ENCODE peak calls at places on chromosomes 3 and 15, in eight cellular contexts. D, O, M, P, A, H, W and R are unnamed samples.

GRCh38 chr15:66700802-66701421 is 1.1 kb upstream of the SMAD6 start:
- DNase-seq in D (peak), O (peak), M (peak), P (peak), A (peak), H (peak), W (peak), R (no peak)

GRCh38 chr15:34437687-34438086 is at the start of gene GOLGA8A:
- DNase-seq in D (peak), O (peak), M (peak), P (peak), A (peak), H (peak), W (peak), R (peak)

GRCh38 chr3:143199998-143200909 is 80.7 kb downstream of the CHST2 start:
- DNase-seq in D (no peak), O (no peak), M (no peak), P (no peak), A (no peak), H (no peak), W (no peak), R (no peak)

GRCh38 chr15:58501636-58502178 is 69.9 kb downstream of the LIPC start:
- DNase-seq in D (no peak), O (no peak), M (no peak), P (no peak), A (no peak), H (no peak), W (no peak), R (no peak)

GRCh38 chr3:130787422-130788068 is 40.9 kb upstream of the PIK3R4 start:
- DNase-seq in D (no peak), O (no peak), M (no peak), P (no peak), A (no peak), H (no peak), W (no peak), R (no peak)

GRCh38 chr3:18223591-18224338 is 201.4 kb downstream of the SATB1 start:
- DNase-seq in D (no peak), O (no peak), M (no peak), P (no peak), A (no peak), H (peak), W (no peak), R (no peak)

GRCh38 chr15:63892794-63893441 is 59.2 kb upstream of the HERC1 start:
- DNase-seq in D (no peak), O (no peak), M (no peak), P (no peak), A (peak), H (peak), W (no peak), R (no peak)

GRCh38 chr3:13092621-13093339 is 19.6 kb upstream of the IQSEC1 start:
- DNase-seq in D (no peak), O (no peak), M (no peak), P (no peak), A (peak), H (no peak), W (no peak), R (no peak)

GRCh38 chr15:40226739-40227138 is 12.1 kb upstream of the PAK6 start:
- DNase-seq in D (no peak), O (no peak), M (no peak), P (no peak), A (no peak), H (no peak), W (no peak), R (no peak)

GRCh38 chr15:42688301-42688700 is 48.6 kb downstream of the CDAN1 start:
- DNase-seq in D (no peak), O (no peak), M (no peak), P (no peak), A (no peak), H (no peak), W (no peak), R (no peak)

GRCh38 chr15:99987701-99988100 is 254.5 kb upstream of the LYSMD4 start:
- DNase-seq in D (no peak), O (no peak), M (no peak), P (no peak), A (no peak), H (no peak), W (no peak), R (no peak)

GRCh38 chr3:15768421-15769255 is 29.1 kb downstream of the ANKRD28 start:
- DNase-seq in D (no peak), O (peak), M (peak), P (no peak), A (no peak), H (peak), W (no peak), R (peak)

GRCh38 chr15:99416191-99417188 is 149.3 kb upstream of the MEF2A start:
- DNase-seq in D (no peak), O (no peak), M (no peak), P (no peak), A (peak), H (no peak), W (no peak), R (no peak)

GRCh38 chr15:67201136-67201535 is 53.3 kb downstream of the AAGAB start:
- DNase-seq in D (no peak), O (no peak), M (no peak), P (no peak), A (no peak), H (no peak), W (no peak), R (no peak)

GRCh38 chr3:167487556-167487955 is 13.7 kb upstream of the SERPINI2 start:
- DNase-seq in D (no peak), O (no peak), M (no peak), P (no peak), A (no peak), H (no peak), W (no peak), R (no peak)

GRCh38 chr3:4979401-4980228 is at the start of gene BHLHE40:
- DNase-seq in D (no peak), O (peak), M (no peak), P (peak), A (no peak), H (no peak), W (peak), R (no peak)

GRCh38 chr3:117278424-117279190 is 569.0 kb downstream of the TUSC7 start:
- DNase-seq in D (no peak), O (peak), M (peak), P (no peak), A (peak), H (no peak), W (no peak), R (no peak)

GRCh38 chr3:187017511-187018230 is 87.3 kb downstream of the ST6GAL1 start:
- DNase-seq in D (no peak), O (peak), M (no peak), P (no peak), A (no peak), H (no peak), W (no peak), R (no peak)

GRCh38 chr3:168951884-168952283 is 711.6 kb downstream of the MECOM start:
- DNase-seq in D (no peak), O (no peak), M (no peak), P (peak), A (no peak), H (no peak), W (no peak), R (no peak)

GRCh38 chr15:100987143-100987542 is 68.0 kb downstream of the LRRK1 start:
- DNase-seq in D (no peak), O (no peak), M (no peak), P (no peak), A (no peak), H (no peak), W (no peak), R (no peak)

GRCh38 chr3:31542246-31542645 is 9.5 kb downstream of the STT3B start:
- DNase-seq in D (no peak), O (no peak), M (no peak), P (no peak), A (no peak), H (no peak), W (no peak), R (no peak)

GRCh38 chr3:44958406-44958805 is 17.6 kb downstream of the ZDHHC3 start:
- DNase-seq in D (no peak), O (no peak), M (no peak), P (no peak), A (no peak), H (no peak), W (no peak), R (no peak)

GRCh38 chr3:17398959-17399551 is 343.4 kb downstream of the TBC1D5 start:
- DNase-seq in D (no peak), O (no peak), M (no peak), P (no peak), A (no peak), H (no peak), W (no peak), R (no peak)

GRCh38 chr3:12465826-12466225 is 18.5 kb upstream of the TSEN2 start:
- DNase-seq in D (no peak), O (no peak), M (no peak), P (no peak), A (no peak), H (no peak), W (no peak), R (no peak)

GRCh38 chr3:52754373-52754772 is 16.4 kb downstream of the NEK4 start:
- DNase-seq in D (no peak), O (no peak), M (no peak), P (no peak), A (no peak), H (no peak), W (no peak), R (no peak)

GRCh38 chr3:52752045-52752660 is 18.6 kb downstream of the NEK4 start:
- DNase-seq in D (no peak), O (no peak), M (no peak), P (no peak), A (no peak), H (no peak), W (no peak), R (no peak)
- H3K27ac ChIP-seq in D (no peak), O (no peak), M (no peak), P (no peak), A (no peak), H (no peak), W (no peak), R (no peak)

GRCh38 chr3:66555214-66555844 is 54.5 kb upstream of the LRIG1 start:
- DNase-seq in D (no peak), O (no peak), M (no peak), P (no peak), A (no peak), H (no peak), W (no peak), R (no peak)
- TF ChIP-seq POLR2AphosphoS5 in D (no peak), O (no peak), M (no peak), P (no peak), A (no peak), H (no peak), W (no peak), R (no peak)

DNA sequence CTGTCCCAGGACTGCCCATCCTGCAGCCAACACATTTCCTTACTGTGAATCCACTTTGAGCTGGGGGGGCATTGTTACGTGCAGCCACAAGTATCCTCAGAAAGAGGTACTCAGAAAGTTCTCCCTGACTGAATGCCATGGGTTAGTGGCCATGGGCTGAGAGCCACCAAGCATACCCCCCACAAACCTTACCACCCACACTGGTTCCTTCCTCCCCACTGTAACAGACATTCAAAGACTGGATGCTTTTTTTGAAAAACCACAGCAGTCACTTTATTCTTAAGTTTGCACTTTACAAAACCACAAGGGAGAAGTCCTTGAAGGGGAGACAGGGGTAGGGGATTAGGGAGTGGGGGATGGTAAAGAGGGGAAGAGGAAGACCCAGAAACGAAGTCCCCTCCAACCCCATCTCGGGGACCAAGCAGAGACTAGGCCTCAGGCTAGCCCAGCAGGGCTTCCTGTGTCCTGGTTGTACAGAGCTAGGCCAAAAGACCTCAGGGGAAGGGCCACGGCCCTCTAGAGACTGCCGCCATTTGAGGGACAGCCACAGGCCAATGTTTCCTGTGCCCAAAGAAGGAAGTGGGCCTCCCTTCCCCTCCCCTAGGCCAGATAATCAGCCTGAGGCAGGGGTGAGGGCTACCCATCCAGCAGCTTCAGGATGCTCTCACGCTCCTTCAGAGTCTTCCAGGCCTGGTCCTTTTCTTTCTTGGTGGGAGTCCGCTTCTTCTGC is 10.1 kb upstream of the CAMK1 start:
- DNase-seq in D (no peak), O (no peak), M (no peak), P (no peak), A (no peak), H (peak), W (no peak), R (peak)
- H3K27ac ChIP-seq in D (no peak), O (no peak), M (no peak), P (no peak), A (peak), H (peak), W (peak), R (no peak)

GRCh38 chr15:65431731-65432130 is 9.0 kb upstream of the IGDCC4 start:
- DNase-seq in D (no peak), O (no peak), M (no peak), P (no peak), A (no peak), H (no peak), W (no peak), R (no peak)
- TF ChIP-seq POLR2AphosphoS5 in D (no peak), O (no peak), M (no peak), P (no peak), A (no peak), H (no peak), W (no peak), R (no peak)

DNA sequence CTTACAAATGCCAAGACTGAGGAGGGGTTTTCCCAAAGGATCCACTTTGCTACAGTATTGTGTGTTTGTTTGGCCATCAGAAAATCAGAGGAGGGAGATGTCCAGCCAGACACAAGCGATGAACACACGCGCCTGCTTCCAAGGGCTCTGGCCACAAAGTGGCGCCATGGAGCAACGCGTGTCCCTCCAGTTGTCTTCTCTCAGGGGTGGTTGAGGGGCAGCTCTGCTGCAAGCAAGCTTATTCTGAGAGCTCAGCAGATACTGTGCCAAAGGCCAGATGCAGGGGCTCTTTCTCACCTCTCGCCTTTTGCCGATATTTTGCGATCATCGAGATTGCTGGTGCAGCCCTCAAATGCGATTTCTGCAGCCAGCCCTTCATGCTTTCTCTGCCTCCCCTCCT is 88.9 kb upstream of the OSBPL11 start:
- DNase-seq in D (peak), O (peak), M (peak), P (peak), A (peak), H (no peak), W (no peak), R (no peak)
- H3K27ac ChIP-seq in D (no peak), O (no peak), M (no peak), P (no peak), A (no peak), H (no peak), W (no peak), R (no peak)

GRCh38 chr15:85412956-85413854 is 32.8 kb downstream of the AKAP13 start:
- DNase-seq in D (peak), O (peak), M (peak), P (no peak), A (peak), H (peak), W (no peak), R (no peak)
- TF ChIP-seq POLR2AphosphoS5 in D (no peak), O (peak), M (peak), P (no peak), A (peak), H (no peak), W (no peak), R (no peak)

GRCh38 chr15:59678171-59678570 is 10.9 kb downstream of the BNIP2 start:
- DNase-seq in D (no peak), O (no peak), M (no peak), P (no peak), A (no peak), H (no peak), W (no peak), R (no peak)

GRCh38 chr15:59678620-59679019 is 10.5 kb downstream of the BNIP2 start:
- DNase-seq in D (no peak), O (peak), M (no peak), P (no peak), A (no peak), H (no peak), W (no peak), R (no peak)

GRCh38 chr15:59680346-59680745 is 8.8 kb downstream of the BNIP2 start:
- DNase-seq in D (no peak), O (no peak), M (no peak), P (no peak), A (no peak), H (no peak), W (no peak), R (no peak)

GRCh38 chr15:59676565-59676964 is 12.6 kb downstream of the BNIP2 start:
- DNase-seq in D (no peak), O (no peak), M (no peak), P (no peak), A (no peak), H (no peak), W (no peak), R (no peak)

GRCh38 chr15:59674501-59674900 is 14.6 kb downstream of the BNIP2 start:
- DNase-seq in D (no peak), O (no peak), M (no peak), P (no peak), A (no peak), H (no peak), W (no peak), R (no peak)
- H3K27ac ChIP-seq in D (no peak), O (no peak), M (no peak), P (no peak), A (no peak), H (no peak), W (no peak), R (no peak)

DNA sequence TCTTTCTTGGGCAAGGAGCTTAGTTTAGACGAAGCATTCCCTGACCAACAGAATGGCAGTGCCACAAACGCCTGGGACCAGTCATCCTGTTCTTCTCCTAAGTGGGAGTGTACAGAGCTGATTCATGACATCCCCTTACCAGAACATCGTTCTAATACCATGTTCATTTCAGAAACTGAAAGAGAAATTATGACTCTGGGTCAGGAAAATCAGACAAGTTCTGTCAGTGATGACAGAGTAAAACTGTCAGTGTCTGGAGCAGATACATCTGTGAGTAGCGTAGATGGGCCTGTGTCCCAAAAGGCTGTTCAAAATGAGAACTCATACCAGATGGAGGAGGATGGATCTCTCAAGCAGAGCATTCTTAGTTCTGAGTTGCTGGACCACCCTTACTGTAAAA is 18.5 kb downstream of the SENP5 start:
- DNase-seq in D (no peak), O (no peak), M (no peak), P (no peak), A (no peak), H (no peak), W (no peak), R (no peak)
- TF ChIP-seq POLR2AphosphoS5 in D (no peak), O (no peak), M (no peak), P (no peak), A (no peak), H (no peak), W (no peak), R (no peak)

GRCh38 chr3:71102111-71103039 is 481.2 kb downstream of the FOXP1 start:
- DNase-seq in D (no peak), O (peak), M (no peak), P (no peak), A (no peak), H (no peak), W (no peak), R (no peak)
- H3K27ac ChIP-seq in D (no peak), O (peak), M (no peak), P (no peak), A (peak), H (no peak), W (no peak), R (peak)

GRCh38 chr3:50289130-50289529 is 3.1 kb downstream of the IFRD2 start:
- DNase-seq in D (no peak), O (no peak), M (no peak), P (no peak), A (no peak), H (no peak), W (no peak), R (no peak)

GRCh38 chr3:50288387-50289007 is 3.7 kb downstream of the IFRD2 start:
- DNase-seq in D (no peak), O (no peak), M (no peak), P (no peak), A (no peak), H (no peak), W (no peak), R (no peak)

GRCh38 chr3:50287262-50287661 is 5.0 kb downstream of the IFRD2 start:
- DNase-seq in D (no peak), O (no peak), M (no peak), P (no peak), A (no peak), H (no peak), W (no peak), R (no peak)

GRCh38 chr3:50290116-50290745 is 2.0 kb downstream of the IFRD2 start:
- DNase-seq in D (no peak), O (no peak), M (no peak), P (no peak), A (peak), H (no peak), W (no peak), R (no peak)

DNA sequence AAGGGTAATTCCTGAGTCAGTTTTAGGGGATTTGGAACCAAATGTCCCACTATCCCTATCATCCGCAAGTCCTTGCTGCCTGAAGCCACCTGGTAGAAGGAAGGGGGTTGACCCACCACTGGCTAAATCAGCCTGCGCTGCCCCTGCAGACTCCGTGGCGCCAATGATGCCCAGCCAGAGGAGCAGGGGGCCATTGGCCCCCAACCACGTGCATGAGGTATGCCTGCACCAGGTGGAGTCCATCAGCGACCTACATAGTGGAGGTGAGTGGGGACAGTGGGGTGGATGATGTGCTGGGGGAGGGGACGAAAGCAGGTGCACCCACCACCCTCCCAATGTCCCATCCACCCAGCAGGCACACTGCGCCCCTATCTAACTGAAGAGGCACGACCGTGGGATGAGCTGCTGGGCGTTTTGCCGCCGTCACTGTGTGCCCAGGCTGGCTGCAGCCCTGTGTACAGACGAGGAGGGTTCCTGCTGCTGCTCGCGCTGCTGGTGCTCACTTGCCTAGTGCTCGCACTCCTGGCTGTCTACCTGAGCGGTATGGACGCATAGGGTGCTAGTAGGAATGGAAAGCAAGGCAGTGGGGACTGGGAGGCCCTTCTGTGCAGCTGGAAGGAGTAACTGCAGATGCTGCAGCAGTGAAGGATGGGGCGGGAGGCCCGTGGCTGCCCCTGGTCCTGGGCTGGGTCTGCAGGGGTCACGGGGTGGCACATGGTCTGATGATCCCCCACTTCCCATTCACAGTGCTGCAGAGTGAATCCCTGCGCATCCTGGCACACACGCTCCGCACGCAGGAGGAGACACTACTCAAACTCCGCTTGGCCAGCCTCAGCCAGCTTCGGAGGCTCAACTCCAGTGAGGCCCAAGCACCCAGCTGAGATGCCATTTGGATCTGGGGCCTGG is 5.7 kb downstream of the IFRD2 start:
- DNase-seq in D (no peak), O (no peak), M (no peak), P (no peak), A (no peak), H (no peak), W (no peak), R (no peak)
- TF ChIP-seq POLR2AphosphoS5 in D (no peak), O (no peak), M (peak), P (peak), A (no peak), H (peak), W (no peak), R (peak)